ENCODE peak calls at places on chromosomes 7 and 10, in four cellular contexts. A is activated CD8-positive, alpha-beta memory T cell treated with anti-CD3 and anti-CD28 coated beads for 24 hours; O is fibroblast of pulmonary artery; X is head of caudate nucleus. V is an unnamed sample.

GRCh38 chr7:7772385-7772784 is 54.0 kb upstream of the RPA3 start:
- DNase-seq in A (no peak), X (no peak), O (no peak), V (peak)

GRCh38 chr7:24764972-24765744 is 7.9 kb upstream of the GSDME start:
- DNase-seq in A (no peak), X (no peak), O (no peak), V (no peak)

GRCh38 chr10:60309371-60309770 is 80.3 kb downstream of the ANK3 start:
- DNase-seq in X (no peak), O (no peak), A (no peak), V (no peak)

GRCh38 chr10:119421887-119422684 is 120.4 kb downstream of the RGS10 start:
- DNase-seq in A (no peak), O (no peak), X (no peak), V (no peak)

GRCh38 chr7:46939089-46939488 is 642.8 kb downstream of the TNS3 start:
- DNase-seq in A (no peak), O (no peak), X (no peak), V (no peak)

GRCh38 chr7:17501461-17502208 is 203.2 kb downstream of the AHR start:
- DNase-seq in O (peak), X (no peak), A (no peak), V (no peak)

GRCh38 chr7:77235280-77235679 is 35.7 kb upstream of the FGL2 start:
- DNase-seq in X (no peak), O (peak), A (no peak), V (no peak)

GRCh38 chr10:14971867-14972448 is 12.8 kb downstream of the MEIG1 start:
- DNase-seq in O (peak), X (no peak), A (peak), V (no peak)

GRCh38 chr7:150753826-150754603 is 16.8 kb downstream of the GIMAP5 start:
- DNase-seq in O (peak), A (no peak), X (no peak), V (no peak)

GRCh38 chr7:16739863-16740622 is 13.5 kb upstream of the TSPAN13 start:
- DNase-seq in O (peak), X (no peak), A (no peak), V (no peak)

GRCh38 chr10:23505797-23506465 is 67.1 kb downstream of the OTUD1 start:
- DNase-seq in A (no peak), O (no peak), X (no peak), V (no peak)

GRCh38 chr10:78301481-78301880 is 267.8 kb downstream of the RPS24 start:
- DNase-seq in O (no peak), A (no peak), X (no peak), V (no peak)

GRCh38 chr10:34107623-34108516 is 707.2 kb downstream of the PARD3 start:
- DNase-seq in O (no peak), X (no peak), A (no peak), V (no peak)

GRCh38 chr7:112159346-112159745 is 46.9 kb downstream of the DOCK4 start:
- DNase-seq in A (no peak), X (no peak), O (no peak), V (no peak)

GRCh38 chr10:85527610-85528317 is 838.8 kb downstream of the GRID1 start:
- DNase-seq in A (no peak), X (no peak), O (peak), V (no peak)

GRCh38 chr10:92847185-92847864 is 995 bp upstream of the EXOC6 start:
- DNase-seq in A (no peak), O (peak), X (no peak), V (no peak)

GRCh38 chr10:17084989-17085725 is 44.5 kb downstream of the CUBN start:
- DNase-seq in O (no peak), A (no peak), X (no peak), V (no peak)

GRCh38 chr10:56346845-56347415 is 14.1 kb downstream of the ZWINT start:
- DNase-seq in A (no peak), X (no peak), O (no peak), V (no peak)

GRCh38 chr7:87139514-87139913 is 12.7 kb upstream of the DMTF1 start:
- DNase-seq in O (no peak), A (no peak), X (no peak), V (no peak)

GRCh38 chr7:133436014-133436428 is 183.1 kb downstream of the EXOC4 start:
- DNase-seq in A (no peak), O (peak), X (no peak), V (no peak)

GRCh38 chr10:123996302-123996701 is 97.1 kb downstream of the CHST15 start:
- DNase-seq in A (no peak), X (no peak), O (no peak), V (no peak)

GRCh38 chr7:46764100-46764941 is 817.6 kb downstream of the TNS3 start:
- DNase-seq in X (no peak), A (no peak), O (peak), V (no peak)

GRCh38 chr10:74977913-74978847 is 133.3 kb upstream of the SAMD8 start:
- DNase-seq in X (no peak), O (no peak), A (no peak), V (no peak)

GRCh38 chr7:2621061-2621828 is 10.5 kb upstream of the TTYH3 start:
- DNase-seq in X (no peak), O (peak), A (no peak), V (no peak)

GRCh38 chr7:20346577-20346976 is 15.9 kb downstream of the ITGB8 start:
- DNase-seq in O (no peak), X (no peak), A (no peak), V (no peak)